ENCODE peak calls at places on chromosomes 16 and 17, in six cellular contexts. G is AG04449; H is keratinocyte; C is amygdala; M is RCC 7860; Q is stimulated activated CD4-positive, alpha-beta T cell treated with anti-CD3 and anti-CD28 coated beads, Interleukin-1b, Interleukin-23, amount 100 ng/mL, for 1 hour. Z is an unnamed sample.

GRCh38 chr16:49200223-49200820 is 81.3 kb downstream of the CBLN1 start:
- DNase-seq in M (no peak), C (no peak), H (no peak), G (no peak), Q (no peak), Z (no peak)

GRCh38 chr16:27461483-27462171 is 59.7 kb downstream of the IL21R start:
- DNase-seq in Q (no peak), M (no peak), C (no peak), G (no peak), H (no peak), Z (no peak)

GRCh38 chr17:78805301-78805700 is 23.2 kb upstream of the CYTH1 start:
- DNase-seq in M (no peak), Q (no peak), H (no peak), C (no peak), G (no peak), Z (no peak)

GRCh38 chr16:75230471-75231110 is 11.8 kb downstream of the CTRB1 start:
- DNase-seq in C (no peak), G (no peak), Q (no peak), H (no peak), M (no peak), Z (no peak)

GRCh38 chr16:2462031-2462866 is 2.3 kb downstream of the TEDC2 start:
- DNase-seq in C (no peak), Q (no peak), G (no peak), H (no peak), M (no peak), Z (no peak)

GRCh38 chr17:40309031-40309937 is at the start of gene RARA:
- DNase-seq in C (peak), G (no peak), Q (no peak), M (no peak), H (no peak), Z (no peak)

GRCh38 chr17:42553866-42554249 is 1.1 kb downstream of the HSD17B1 start:
- DNase-seq in M (peak), C (no peak), G (no peak), H (no peak), Q (no peak), Z (no peak)

GRCh38 chr17:15171433-15172047 is 93.6 kb downstream of the PMP22 start:
- DNase-seq in C (peak), Q (no peak), H (no peak), G (no peak), M (peak), Z (peak)

GRCh38 chr16:57091990-57092785 is at the start of gene CPNE2:
- DNase-seq in G (no peak), C (peak), H (no peak), Q (no peak), M (peak), Z (peak)

GRCh38 chr16:57186630-57187507 is 740 bp downstream of the RSPRY1 start:
- DNase-seq in Q (no peak), M (peak), H (no peak), C (no peak), G (no peak), Z (peak)

GRCh38 chr17:34764716-34765115 is 185.3 kb downstream of the TMEM132E start:
- DNase-seq in Q (no peak), C (no peak), H (no peak), G (no peak), M (no peak), Z (no peak)

GRCh38 chr17:19805006-19805405 is 56.9 kb upstream of the ALDH3A1 start:
- DNase-seq in Q (no peak), G (peak), H (no peak), C (no peak), M (no peak), Z (no peak)

GRCh38 chr16:49644143-49644460 is 211.8 kb downstream of the ZNF423 start:
- DNase-seq in M (no peak), G (no peak), H (no peak), Q (no peak), C (no peak), Z (peak)

GRCh38 chr17:41655611-41656111 is 31.3 kb upstream of the KRT17 start:
- DNase-seq in Q (no peak), H (peak), C (no peak), M (no peak), G (no peak), Z (peak)

GRCh38 chr16:88826070-88826840 is 14.5 kb upstream of the APRT start:
- DNase-seq in G (no peak), Q (no peak), M (no peak), H (no peak), C (no peak), Z (no peak)

GRCh38 chr16:4377573-4378146 is 6.0 kb downstream of the VASN start:
- DNase-seq in Q (no peak), G (no peak), C (no peak), H (no peak), M (no peak), Z (no peak)

GRCh38 chr17:77437017-77437416 is 296.2 kb downstream of the SEC14L1 start:
- DNase-seq in Q (no peak), M (no peak), G (peak), H (no peak), C (peak), Z (peak)

GRCh38 chr16:66927918-66928649 is 2.7 kb upstream of the RRAD start:
- DNase-seq in C (no peak), G (no peak), M (peak), H (peak), Q (no peak), Z (peak)

GRCh38 chr17:73769480-73769879 is 125.2 kb upstream of the SDK2 start:
- DNase-seq in M (no peak), G (no peak), C (no peak), Q (no peak), H (no peak), Z (no peak)

GRCh38 chr16:71459510-71459909 is 2.5 kb downstream of the ZNF23 start:
- DNase-seq in Q (no peak), M (no peak), H (no peak), C (no peak), G (no peak), Z (no peak)

GRCh38 chr17:64166876-64167275 is 36.9 kb upstream of the ERN1 start:
- DNase-seq in G (no peak), M (no peak), Q (no peak), C (no peak), H (no peak), Z (no peak)

GRCh38 chr17:45917081-45917480 is 22.7 kb downstream of the MAPT start:
- DNase-seq in C (no peak), G (no peak), H (no peak), Q (no peak), M (no peak), Z (no peak)

GRCh38 chr17:34414338-34414737 is 51.3 kb upstream of the CCL1 start:
- DNase-seq in M (no peak), H (no peak), G (no peak), C (no peak), Q (no peak), Z (no peak)

GRCh38 chr17:28717578-28718316 is at the start of gene RAB34:
- DNase-seq in M (peak), C (peak), H (no peak), Q (no peak), G (no peak), Z (peak)

GRCh38 chr17:50096092-50096491 is 941 bp downstream of the PDK2 start:
- DNase-seq in M (no peak), C (no peak), G (no peak), Q (no peak), H (no peak), Z (no peak)

GRCh38 chr17:81108220-81108619 is 57.1 kb upstream of the PVALEF start:
- DNase-seq in C (no peak), H (no peak), M (no peak), Q (no peak), G (no peak), Z (no peak)

GRCh38 chr16:12417830-12418229 is 385.9 kb downstream of the CPPED1 start:
- DNase-seq in M (no peak), C (no peak), Q (no peak), G (no peak), H (no peak), Z (no peak)

GRCh38 chr17:71201639-71202038 is 919.2 kb upstream of the SOX9 start:
- DNase-seq in M (no peak), Q (no peak), C (no peak), H (no peak), G (no peak), Z (no peak)

Z was measured in Daoy.